ENCODE peak calls at places on chromosomes 5 and 9, in ten cellular contexts. One of them, this sample, is unnamed.

GRCh38 chr5:77971965-77972544 is 195.9 kb upstream of the TBCA start:
- DNase-seq in OCI-LY7: no peak
- DNase-seq in IMR-90: no peak
- DNase-seq in coronary artery: no peak
- DNase-seq in progenitor cell of endocrine pancreas: no peak
- DNase-seq in MV-4-11: no peak
- DNase-seq in AG09309: no peak
- DNase-seq in activated T-cell treated with anti-CD3 and anti-CD28 coated beads, Interleukin-2, amount 50 U/mL, for 72 hours: no peak
- DNase-seq in SK-MEL-5: no peak
- DNase-seq in NCI-H510A: no peak
- DNase-seq in this sample: no peak

GRCh38 chr5:126801992-126802294 is 25.0 kb downstream of the LMNB1 start:
- DNase-seq in SK-MEL-5: peak
- DNase-seq in progenitor cell of endocrine pancreas: no peak
- DNase-seq in IMR-90: peak
- DNase-seq in AG09309: no peak
- DNase-seq in activated T-cell treated with anti-CD3 and anti-CD28 coated beads, Interleukin-2, amount 50 U/mL, for 72 hours: no peak
- DNase-seq in coronary artery: no peak
- DNase-seq in OCI-LY7: peak
- DNase-seq in MV-4-11: peak
- DNase-seq in NCI-H510A: no peak
- DNase-seq in this sample: peak

GRCh38 chr5:1563051-1563461 is 39.3 kb upstream of the LPCAT1 start:
- DNase-seq in NCI-H510A: no peak
- DNase-seq in coronary artery: no peak
- DNase-seq in progenitor cell of endocrine pancreas: no peak
- DNase-seq in IMR-90: no peak
- DNase-seq in AG09309: no peak
- DNase-seq in MV-4-11: no peak
- DNase-seq in OCI-LY7: no peak
- DNase-seq in activated T-cell treated with anti-CD3 and anti-CD28 coated beads, Interleukin-2, amount 50 U/mL, for 72 hours: no peak
- DNase-seq in SK-MEL-5: no peak
- DNase-seq in this sample: no peak

GRCh38 chr9:14159440-14160222 is 154.3 kb downstream of the NFIB start:
- DNase-seq in AG09309: no peak
- DNase-seq in OCI-LY7: no peak
- DNase-seq in MV-4-11: no peak
- DNase-seq in activated T-cell treated with anti-CD3 and anti-CD28 coated beads, Interleukin-2, amount 50 U/mL, for 72 hours: no peak
- DNase-seq in SK-MEL-5: no peak
- DNase-seq in coronary artery: no peak
- DNase-seq in IMR-90: peak
- DNase-seq in NCI-H510A: peak
- DNase-seq in progenitor cell of endocrine pancreas: no peak
- DNase-seq in this sample: no peak

GRCh38 chr9:130991227-130992058 is 17.5 kb upstream of the LAMC3 start:
- DNase-seq in SK-MEL-5: no peak
- DNase-seq in MV-4-11: no peak
- DNase-seq in activated T-cell treated with anti-CD3 and anti-CD28 coated beads, Interleukin-2, amount 50 U/mL, for 72 hours: no peak
- DNase-seq in NCI-H510A: no peak
- DNase-seq in AG09309: no peak
- DNase-seq in coronary artery: no peak
- DNase-seq in progenitor cell of endocrine pancreas: no peak
- DNase-seq in OCI-LY7: no peak
- DNase-seq in IMR-90: no peak
- DNase-seq in this sample: no peak

GRCh38 chr9:132014218-132014800 is 65.4 kb downstream of the MED27 start:
- DNase-seq in SK-MEL-5: no peak
- DNase-seq in NCI-H510A: no peak
- DNase-seq in IMR-90: no peak
- DNase-seq in AG09309: no peak
- DNase-seq in progenitor cell of endocrine pancreas: no peak
- DNase-seq in OCI-LY7: no peak
- DNase-seq in MV-4-11: no peak
- DNase-seq in activated T-cell treated with anti-CD3 and anti-CD28 coated beads, Interleukin-2, amount 50 U/mL, for 72 hours: no peak
- DNase-seq in coronary artery: no peak
- DNase-seq in this sample: no peak

GRCh38 chr9:81621111-81621510 is 68.2 kb downstream of the TLE1 start:
- DNase-seq in NCI-H510A: no peak
- DNase-seq in activated T-cell treated with anti-CD3 and anti-CD28 coated beads, Interleukin-2, amount 50 U/mL, for 72 hours: no peak
- DNase-seq in OCI-LY7: no peak
- DNase-seq in SK-MEL-5: peak
- DNase-seq in AG09309: no peak
- DNase-seq in IMR-90: no peak
- DNase-seq in coronary artery: no peak
- DNase-seq in progenitor cell of endocrine pancreas: no peak
- DNase-seq in MV-4-11: no peak
- DNase-seq in this sample: no peak

GRCh38 chr9:96646081-96646991 is 8.8 kb downstream of the PRXL2C start:
- DNase-seq in SK-MEL-5: no peak
- DNase-seq in IMR-90: peak
- DNase-seq in NCI-H510A: no peak
- DNase-seq in coronary artery: no peak
- DNase-seq in activated T-cell treated with anti-CD3 and anti-CD28 coated beads, Interleukin-2, amount 50 U/mL, for 72 hours: no peak
- DNase-seq in OCI-LY7: no peak
- DNase-seq in MV-4-11: peak
- DNase-seq in progenitor cell of endocrine pancreas: no peak
- DNase-seq in AG09309: peak
- DNase-seq in this sample: peak

GRCh38 chr5:39080597-39081204 is 6.5 kb upstream of the RICTOR start:
- DNase-seq in IMR-90: peak
- DNase-seq in progenitor cell of endocrine pancreas: peak
- DNase-seq in coronary artery: no peak
- DNase-seq in activated T-cell treated with anti-CD3 and anti-CD28 coated beads, Interleukin-2, amount 50 U/mL, for 72 hours: peak
- DNase-seq in NCI-H510A: peak
- DNase-seq in OCI-LY7: peak
- DNase-seq in AG09309: peak
- DNase-seq in MV-4-11: peak
- DNase-seq in SK-MEL-5: peak
- DNase-seq in this sample: peak

GRCh38 chr9:98781588-98782383 is 14.6 kb downstream of the ANKS6 start:
- DNase-seq in coronary artery: no peak
- DNase-seq in MV-4-11: peak
- DNase-seq in IMR-90: no peak
- DNase-seq in activated T-cell treated with anti-CD3 and anti-CD28 coated beads, Interleukin-2, amount 50 U/mL, for 72 hours: no peak
- DNase-seq in OCI-LY7: no peak
- DNase-seq in SK-MEL-5: no peak
- DNase-seq in AG09309: no peak
- DNase-seq in progenitor cell of endocrine pancreas: no peak
- DNase-seq in NCI-H510A: no peak
- DNase-seq in this sample: no peak

GRCh38 chr9:133035669-133036068 is 4.9 kb downstream of the GTF3C5 start:
- DNase-seq in NCI-H510A: no peak
- DNase-seq in coronary artery: no peak
- DNase-seq in AG09309: no peak
- DNase-seq in progenitor cell of endocrine pancreas: no peak
- DNase-seq in IMR-90: no peak
- DNase-seq in activated T-cell treated with anti-CD3 and anti-CD28 coated beads, Interleukin-2, amount 50 U/mL, for 72 hours: no peak
- DNase-seq in MV-4-11: no peak
- DNase-seq in OCI-LY7: no peak
- DNase-seq in SK-MEL-5: no peak
- DNase-seq in this sample: no peak

GRCh38 chr5:22644859-22645258 is 208.3 kb downstream of the CDH12 start:
- DNase-seq in NCI-H510A: no peak
- DNase-seq in SK-MEL-5: no peak
- DNase-seq in AG09309: no peak
- DNase-seq in activated T-cell treated with anti-CD3 and anti-CD28 coated beads, Interleukin-2, amount 50 U/mL, for 72 hours: no peak
- DNase-seq in MV-4-11: no peak
- DNase-seq in progenitor cell of endocrine pancreas: no peak
- DNase-seq in coronary artery: no peak
- DNase-seq in OCI-LY7: no peak
- DNase-seq in IMR-90: no peak
- DNase-seq in this sample: no peak

GRCh38 chr5:90158131-90158530 is 251.4 kb downstream of the CETN3 start:
- DNase-seq in NCI-H510A: no peak
- DNase-seq in progenitor cell of endocrine pancreas: no peak
- DNase-seq in OCI-LY7: no peak
- DNase-seq in activated T-cell treated with anti-CD3 and anti-CD28 coated beads, Interleukin-2, amount 50 U/mL, for 72 hours: no peak
- DNase-seq in SK-MEL-5: no peak
- DNase-seq in coronary artery: no peak
- DNase-seq in AG09309: no peak
- DNase-seq in MV-4-11: no peak
- DNase-seq in IMR-90: no peak
- DNase-seq in this sample: no peak

GRCh38 chr5:39164016-39164415 is 55.3 kb downstream of the FYB1 start:
- DNase-seq in coronary artery: no peak
- DNase-seq in IMR-90: no peak
- DNase-seq in activated T-cell treated with anti-CD3 and anti-CD28 coated beads, Interleukin-2, amount 50 U/mL, for 72 hours: peak
- DNase-seq in NCI-H510A: no peak
- DNase-seq in SK-MEL-5: peak
- DNase-seq in progenitor cell of endocrine pancreas: no peak
- DNase-seq in OCI-LY7: no peak
- DNase-seq in AG09309: no peak
- DNase-seq in MV-4-11: no peak
- DNase-seq in this sample: no peak

GRCh38 chr5:55934117-55934613 is 60.6 kb downstream of the IL6ST start:
- DNase-seq in progenitor cell of endocrine pancreas: no peak
- DNase-seq in NCI-H510A: peak
- DNase-seq in coronary artery: peak
- DNase-seq in SK-MEL-5: no peak
- DNase-seq in activated T-cell treated with anti-CD3 and anti-CD28 coated beads, Interleukin-2, amount 50 U/mL, for 72 hours: no peak
- DNase-seq in AG09309: no peak
- DNase-seq in MV-4-11: no peak
- DNase-seq in IMR-90: no peak
- DNase-seq in OCI-LY7: no peak
- DNase-seq in this sample: no peak

GRCh38 chr5:173890195-173890951 is 2.2 kb downstream of the CPEB4 start:
- DNase-seq in MV-4-11: no peak
- DNase-seq in activated T-cell treated with anti-CD3 and anti-CD28 coated beads, Interleukin-2, amount 50 U/mL, for 72 hours: no peak
- DNase-seq in NCI-H510A: no peak
- DNase-seq in SK-MEL-5: no peak
- DNase-seq in OCI-LY7: peak
- DNase-seq in IMR-90: peak
- DNase-seq in coronary artery: no peak
- DNase-seq in AG09309: no peak
- DNase-seq in progenitor cell of endocrine pancreas: no peak
- DNase-seq in this sample: no peak

GRCh38 chr5:147805030-147805454 is 22.5 kb upstream of the JAKMIP2 start:
- DNase-seq in activated T-cell treated with anti-CD3 and anti-CD28 coated beads, Interleukin-2, amount 50 U/mL, for 72 hours: no peak
- DNase-seq in coronary artery: no peak
- DNase-seq in IMR-90: no peak
- DNase-seq in SK-MEL-5: no peak
- DNase-seq in AG09309: no peak
- DNase-seq in NCI-H510A: no peak
- DNase-seq in MV-4-11: peak
- DNase-seq in OCI-LY7: peak
- DNase-seq in progenitor cell of endocrine pancreas: no peak
- DNase-seq in this sample: peak

GRCh38 chr5:97044057-97044456 is 98.4 kb downstream of the LIX1 start:
- DNase-seq in progenitor cell of endocrine pancreas: no peak
- DNase-seq in SK-MEL-5: peak
- DNase-seq in IMR-90: peak
- DNase-seq in coronary artery: no peak
- DNase-seq in MV-4-11: no peak
- DNase-seq in activated T-cell treated with anti-CD3 and anti-CD28 coated beads, Interleukin-2, amount 50 U/mL, for 72 hours: no peak
- DNase-seq in NCI-H510A: no peak
- DNase-seq in OCI-LY7: no peak
- DNase-seq in AG09309: no peak
- DNase-seq in this sample: no peak

GRCh38 chr5:159844267-159844666 is 72.0 kb upstream of the ADRA1B start:
- DNase-seq in OCI-LY7: no peak
- DNase-seq in IMR-90: no peak
- DNase-seq in activated T-cell treated with anti-CD3 and anti-CD28 coated beads, Interleukin-2, amount 50 U/mL, for 72 hours: no peak
- DNase-seq in SK-MEL-5: no peak
- DNase-seq in progenitor cell of endocrine pancreas: no peak
- DNase-seq in MV-4-11: no peak
- DNase-seq in coronary artery: no peak
- DNase-seq in AG09309: no peak
- DNase-seq in NCI-H510A: no peak
- DNase-seq in this sample: no peak

GRCh38 chr9:3299872-3300271 is 225.9 kb downstream of the RFX3 start:
- DNase-seq in AG09309: no peak
- DNase-seq in NCI-H510A: no peak
- DNase-seq in SK-MEL-5: no peak
- DNase-seq in IMR-90: no peak
- DNase-seq in MV-4-11: peak
- DNase-seq in activated T-cell treated with anti-CD3 and anti-CD28 coated beads, Interleukin-2, amount 50 U/mL, for 72 hours: no peak
- DNase-seq in progenitor cell of endocrine pancreas: no peak
- DNase-seq in OCI-LY7: peak
- DNase-seq in coronary artery: no peak
- DNase-seq in this sample: peak

GRCh38 chr5:96997265-96997859 is 61.5 kb downstream of the LNPEP start:
- DNase-seq in NCI-H510A: no peak
- DNase-seq in activated T-cell treated with anti-CD3 and anti-CD28 coated beads, Interleukin-2, amount 50 U/mL, for 72 hours: no peak
- DNase-seq in SK-MEL-5: peak
- DNase-seq in AG09309: no peak
- DNase-seq in progenitor cell of endocrine pancreas: no peak
- DNase-seq in coronary artery: no peak
- DNase-seq in OCI-LY7: peak
- DNase-seq in MV-4-11: peak
- DNase-seq in IMR-90: peak
- DNase-seq in this sample: peak

GRCh38 chr5:171261361-171261760 is 47.7 kb upstream of the TLX3 start:
- DNase-seq in MV-4-11: no peak
- DNase-seq in OCI-LY7: no peak
- DNase-seq in SK-MEL-5: peak
- DNase-seq in progenitor cell of endocrine pancreas: no peak
- DNase-seq in AG09309: no peak
- DNase-seq in NCI-H510A: no peak
- DNase-seq in IMR-90: no peak
- DNase-seq in activated T-cell treated with anti-CD3 and anti-CD28 coated beads, Interleukin-2, amount 50 U/mL, for 72 hours: no peak
- DNase-seq in coronary artery: no peak
- DNase-seq in this sample: no peak

GRCh38 chr9:91746357-91746756 is 203.7 kb downstream of the ROR2 start:
- DNase-seq in progenitor cell of endocrine pancreas: no peak
- DNase-seq in NCI-H510A: no peak
- DNase-seq in SK-MEL-5: no peak
- DNase-seq in activated T-cell treated with anti-CD3 and anti-CD28 coated beads, Interleukin-2, amount 50 U/mL, for 72 hours: no peak
- DNase-seq in AG09309: no peak
- DNase-seq in OCI-LY7: no peak
- DNase-seq in IMR-90: no peak
- DNase-seq in MV-4-11: no peak
- DNase-seq in coronary artery: no peak
- DNase-seq in this sample: no peak

GRCh38 chr5:138949223-138949574 is 74.1 kb upstream of the LRRTM2 start:
- DNase-seq in AG09309: no peak
- DNase-seq in coronary artery: no peak
- DNase-seq in progenitor cell of endocrine pancreas: no peak
- DNase-seq in activated T-cell treated with anti-CD3 and anti-CD28 coated beads, Interleukin-2, amount 50 U/mL, for 72 hours: no peak
- DNase-seq in SK-MEL-5: no peak
- DNase-seq in IMR-90: no peak
- DNase-seq in MV-4-11: no peak
- DNase-seq in NCI-H510A: no peak
- DNase-seq in OCI-LY7: no peak
- DNase-seq in this sample: no peak

GRCh38 chr9:26856413-26857032 is 36.1 kb downstream of the CAAP1 start:
- DNase-seq in AG09309: peak
- DNase-seq in MV-4-11: peak
- DNase-seq in IMR-90: peak
- DNase-seq in activated T-cell treated with anti-CD3 and anti-CD28 coated beads, Interleukin-2, amount 50 U/mL, for 72 hours: peak
- DNase-seq in OCI-LY7: peak
- DNase-seq in progenitor cell of endocrine pancreas: no peak
- DNase-seq in NCI-H510A: no peak
- DNase-seq in coronary artery: no peak
- DNase-seq in SK-MEL-5: no peak
- DNase-seq in this sample: peak

GRCh38 chr9:592225-592624 is 249.3 kb upstream of the DMRT1 start:
- DNase-seq in MV-4-11: no peak
- DNase-seq in IMR-90: no peak
- DNase-seq in coronary artery: no peak
- DNase-seq in SK-MEL-5: no peak
- DNase-seq in progenitor cell of endocrine pancreas: no peak
- DNase-seq in NCI-H510A: no peak
- DNase-seq in AG09309: no peak
- DNase-seq in activated T-cell treated with anti-CD3 and anti-CD28 coated beads, Interleukin-2, amount 50 U/mL, for 72 hours: no peak
- DNase-seq in OCI-LY7: no peak
- DNase-seq in this sample: no peak

GRCh38 chr5:152532714-152533113 is 127.6 kb upstream of the NMUR2 start:
- DNase-seq in progenitor cell of endocrine pancreas: no peak
- DNase-seq in NCI-H510A: peak
- DNase-seq in IMR-90: peak
- DNase-seq in coronary artery: no peak
- DNase-seq in SK-MEL-5: peak
- DNase-seq in activated T-cell treated with anti-CD3 and anti-CD28 coated beads, Interleukin-2, amount 50 U/mL, for 72 hours: no peak
- DNase-seq in MV-4-11: peak
- DNase-seq in OCI-LY7: peak
- DNase-seq in AG09309: peak
- DNase-seq in this sample: peak

GRCh38 chr9:107443786-107444185 is 45.8 kb downstream of the KLF4 start:
- DNase-seq in AG09309: no peak
- DNase-seq in OCI-LY7: no peak
- DNase-seq in IMR-90: no peak
- DNase-seq in SK-MEL-5: no peak
- DNase-seq in MV-4-11: no peak
- DNase-seq in activated T-cell treated with anti-CD3 and anti-CD28 coated beads, Interleukin-2, amount 50 U/mL, for 72 hours: no peak
- DNase-seq in NCI-H510A: no peak
- DNase-seq in progenitor cell of endocrine pancreas: no peak
- DNase-seq in coronary artery: no peak
- DNase-seq in this sample: no peak

This sample was measured in AML-193.